ENCODE peak calls at places on chromosomes 4 and X, in six cellular contexts. T, U, R, S, B and Q are unnamed samples.
A peak's percentile ranks its signal among the peaks of the same experiment; 100 is the strongest.

GRCh38 chrX:152136312-152136711 is 2.1 kb downstream of the MAGEA10 start:
- DNase-seq in T (no peak), R (no peak), S (no peak), U (no peak), B (no peak), Q (no peak)

GRCh38 chrX:34521563-34521962 is 135.5 kb downstream of the TMEM47 start:
- DNase-seq in S (no peak), B (no peak), U (no peak), R (no peak), T (no peak), Q (no peak)

GRCh38 chr4:86223472-86223871 is 136.4 kb downstream of the MAPK10 start:
- DNase-seq in R (no peak), B (peak; percentile 67), S (no peak), T (no peak), U (no peak), Q (no peak)

GRCh38 chr4:110953191-110953590 is 330.3 kb upstream of the PITX2 start:
- DNase-seq in U (no peak), S (no peak), T (no peak), B (no peak), R (no peak), Q (no peak)

GRCh38 chrX:119693032-119693995 is at the start of gene SEPTIN6:
- DNase-seq in R (peak; percentile 63), U (peak; percentile 79), T (peak; percentile 39), B (peak; percentile 68), S (peak; percentile 45), Q (peak; percentile 85)

GRCh38 chr4:138263438-138263837 is 21.3 kb upstream of the SLC7A11 start:
- DNase-seq in B (no peak), S (no peak), U (no peak), R (no peak), T (no peak), Q (no peak)

GRCh38 chrX:45614853-45615252 is 414.2 kb upstream of the DIPK2B start:
- DNase-seq in R (no peak), T (no peak), U (no peak), S (no peak), B (no peak), Q (no peak)

GRCh38 chrX:1330605-1331004 is 6.0 kb upstream of the IL3RA start:
- DNase-seq in U (no peak), R (no peak), S (no peak), B (no peak), T (no peak), Q (peak; percentile 15)